ENCODE peak calls at places on chromosomes 11 and 22, in six cellular contexts. One of them, this sample, is unnamed.
A peak's percentile ranks its signal among the peaks of the same experiment; 100 is the strongest.

GRCh38 chr11:26649884-26650283 is 72.0 kb downstream of the SLC5A12 start:
- DNase-seq in heart right ventricle: peak; percentile 14
- DNase-seq in astrocyte of the hippocampus: peak; percentile 74
- DNase-seq in progenitor cell of endocrine pancreas: peak; percentile 52
- DNase-seq in astrocyte of the cerebellum: peak; percentile 59
- DNase-seq in CD4-positive, alpha-beta memory T cell: no peak
- DNase-seq in this sample: peak; percentile 61

GRCh38 chr11:3984896-3985295 is 109.7 kb upstream of the RRM1 start:
- DNase-seq in heart right ventricle: no peak
- DNase-seq in astrocyte of the hippocampus: peak; percentile 35
- DNase-seq in progenitor cell of endocrine pancreas: no peak
- DNase-seq in astrocyte of the cerebellum: no peak
- DNase-seq in CD4-positive, alpha-beta memory T cell: no peak
- DNase-seq in this sample: no peak

GRCh38 chr11:123188508-123189165 is 6.4 kb downstream of the CLMP start:
- DNase-seq in heart right ventricle: no peak
- DNase-seq in astrocyte of the hippocampus: peak; percentile 84
- DNase-seq in progenitor cell of endocrine pancreas: no peak
- DNase-seq in astrocyte of the cerebellum: peak; percentile 73
- DNase-seq in CD4-positive, alpha-beta memory T cell: no peak
- DNase-seq in this sample: no peak

GRCh38 chr11:117600261-117600783 is 196.7 kb downstream of the DSCAML1 start:
- DNase-seq in heart right ventricle: no peak
- DNase-seq in astrocyte of the hippocampus: no peak
- DNase-seq in progenitor cell of endocrine pancreas: no peak
- DNase-seq in astrocyte of the cerebellum: no peak
- DNase-seq in CD4-positive, alpha-beta memory T cell: no peak
- DNase-seq in this sample: peak; percentile 99

GRCh38 chr11:123195182-123196059 is at the start of gene CLMP:
- DNase-seq in heart right ventricle: no peak
- DNase-seq in astrocyte of the hippocampus: peak; percentile 77
- DNase-seq in progenitor cell of endocrine pancreas: peak; percentile 22
- DNase-seq in astrocyte of the cerebellum: no peak
- DNase-seq in CD4-positive, alpha-beta memory T cell: no peak
- DNase-seq in this sample: peak; percentile 57

GRCh38 chr22:44719586-44720368 is 17.8 kb downstream of the PRR5 start:
- DNase-seq in heart right ventricle: peak; percentile 30
- DNase-seq in astrocyte of the hippocampus: no peak
- DNase-seq in progenitor cell of endocrine pancreas: no peak
- DNase-seq in astrocyte of the cerebellum: no peak
- DNase-seq in CD4-positive, alpha-beta memory T cell: no peak
- DNase-seq in this sample: no peak

GRCh38 chr11:48088682-48089050 is 108.3 kb downstream of the PTPRJ start:
- DNase-seq in heart right ventricle: no peak
- DNase-seq in astrocyte of the hippocampus: peak; percentile 55
- DNase-seq in progenitor cell of endocrine pancreas: no peak
- DNase-seq in astrocyte of the cerebellum: peak; percentile 77
- DNase-seq in CD4-positive, alpha-beta memory T cell: no peak
- DNase-seq in this sample: no peak

GRCh38 chr22:33049125-33049729 is 9.0 kb downstream of the SYN3 start:
- DNase-seq in heart right ventricle: peak; percentile 84
- DNase-seq in astrocyte of the hippocampus: peak; percentile 84
- DNase-seq in progenitor cell of endocrine pancreas: peak; percentile 59
- DNase-seq in astrocyte of the cerebellum: peak; percentile 45
- DNase-seq in CD4-positive, alpha-beta memory T cell: no peak
- DNase-seq in this sample: no peak

GRCh38 chr22:36305813-36306212 is 52.9 kb downstream of the APOL1 start:
- DNase-seq in heart right ventricle: no peak
- DNase-seq in astrocyte of the hippocampus: no peak
- DNase-seq in progenitor cell of endocrine pancreas: no peak
- DNase-seq in astrocyte of the cerebellum: no peak
- DNase-seq in CD4-positive, alpha-beta memory T cell: peak; percentile 26
- DNase-seq in this sample: no peak

GRCh38 chr22:42268852-42269406 is 1.5 kb downstream of the TCF20 start:
- DNase-seq in heart right ventricle: no peak
- DNase-seq in astrocyte of the hippocampus: no peak
- DNase-seq in progenitor cell of endocrine pancreas: no peak
- DNase-seq in astrocyte of the cerebellum: no peak
- DNase-seq in CD4-positive, alpha-beta memory T cell: no peak
- DNase-seq in this sample: no peak

GRCh38 chr11:77502501-77502900 is 28.6 kb upstream of the PAK1 start:
- DNase-seq in heart right ventricle: no peak
- DNase-seq in astrocyte of the hippocampus: no peak
- DNase-seq in progenitor cell of endocrine pancreas: no peak
- DNase-seq in astrocyte of the cerebellum: no peak
- DNase-seq in CD4-positive, alpha-beta memory T cell: no peak
- DNase-seq in this sample: no peak

GRCh38 chr11:73412308-73412707 is 36.1 kb downstream of the RELT start:
- DNase-seq in heart right ventricle: no peak
- DNase-seq in astrocyte of the hippocampus: peak; percentile 67
- DNase-seq in progenitor cell of endocrine pancreas: no peak
- DNase-seq in astrocyte of the cerebellum: no peak
- DNase-seq in CD4-positive, alpha-beta memory T cell: no peak
- DNase-seq in this sample: no peak

GRCh38 chr11:1478544-1478943 is 8.0 kb downstream of the MOB2 start:
- DNase-seq in heart right ventricle: no peak
- DNase-seq in astrocyte of the hippocampus: no peak
- DNase-seq in progenitor cell of endocrine pancreas: no peak
- DNase-seq in astrocyte of the cerebellum: no peak
- DNase-seq in CD4-positive, alpha-beta memory T cell: no peak
- DNase-seq in this sample: no peak

GRCh38 chr11:112801286-112802088 is 159.7 kb upstream of the NCAM1 start:
- DNase-seq in heart right ventricle: no peak
- DNase-seq in astrocyte of the hippocampus: no peak
- DNase-seq in progenitor cell of endocrine pancreas: no peak
- DNase-seq in astrocyte of the cerebellum: no peak
- DNase-seq in CD4-positive, alpha-beta memory T cell: no peak
- DNase-seq in this sample: no peak

GRCh38 chr11:19259487-19260345 is 19.0 kb upstream of the E2F8 start:
- DNase-seq in heart right ventricle: peak; percentile 57
- DNase-seq in astrocyte of the hippocampus: peak; percentile 76
- DNase-seq in progenitor cell of endocrine pancreas: peak; percentile 56
- DNase-seq in astrocyte of the cerebellum: peak; percentile 13
- DNase-seq in CD4-positive, alpha-beta memory T cell: no peak
- DNase-seq in this sample: peak; percentile 39

GRCh38 chr22:40628354-40629042 is 8.0 kb downstream of the MRTFA start:
- DNase-seq in heart right ventricle: no peak
- DNase-seq in astrocyte of the hippocampus: peak; percentile 89
- DNase-seq in progenitor cell of endocrine pancreas: no peak
- DNase-seq in astrocyte of the cerebellum: peak; percentile 86
- DNase-seq in CD4-positive, alpha-beta memory T cell: no peak
- DNase-seq in this sample: no peak

GRCh38 chr11:10998674-10999073 is 140.8 kb upstream of the ZBED5 start:
- DNase-seq in heart right ventricle: no peak
- DNase-seq in astrocyte of the hippocampus: no peak
- DNase-seq in progenitor cell of endocrine pancreas: no peak
- DNase-seq in astrocyte of the cerebellum: no peak
- DNase-seq in CD4-positive, alpha-beta memory T cell: no peak
- DNase-seq in this sample: no peak

GRCh38 chr11:64877390-64878222 is 815 bp downstream of the EHD1 start:
- DNase-seq in heart right ventricle: no peak
- DNase-seq in astrocyte of the hippocampus: no peak
- DNase-seq in progenitor cell of endocrine pancreas: no peak
- DNase-seq in astrocyte of the cerebellum: no peak
- DNase-seq in CD4-positive, alpha-beta memory T cell: no peak
- DNase-seq in this sample: no peak

GRCh38 chr11:46305295-46305694 is 27.8 kb downstream of the CREB3L1 start:
- DNase-seq in heart right ventricle: no peak
- DNase-seq in astrocyte of the hippocampus: no peak
- DNase-seq in progenitor cell of endocrine pancreas: no peak
- DNase-seq in astrocyte of the cerebellum: no peak
- DNase-seq in CD4-positive, alpha-beta memory T cell: no peak
- DNase-seq in this sample: no peak

GRCh38 chr22:41830174-41830573 is 2.7 kb upstream of the SREBF2 start:
- DNase-seq in heart right ventricle: no peak
- DNase-seq in astrocyte of the hippocampus: no peak
- DNase-seq in progenitor cell of endocrine pancreas: no peak
- DNase-seq in astrocyte of the cerebellum: no peak
- DNase-seq in CD4-positive, alpha-beta memory T cell: no peak
- DNase-seq in this sample: no peak

GRCh38 chr11:133835258-133836075 is 9.8 kb downstream of the SPATA19 start:
- DNase-seq in heart right ventricle: peak; percentile 43
- DNase-seq in astrocyte of the hippocampus: peak; percentile 80
- DNase-seq in progenitor cell of endocrine pancreas: peak; percentile 43
- DNase-seq in astrocyte of the cerebellum: peak; percentile 49
- DNase-seq in CD4-positive, alpha-beta memory T cell: no peak
- DNase-seq in this sample: peak; percentile 82

GRCh38 chr11:8360086-8360828 is 96.6 kb upstream of the LMO1 start:
- DNase-seq in heart right ventricle: no peak
- DNase-seq in astrocyte of the hippocampus: no peak
- DNase-seq in progenitor cell of endocrine pancreas: no peak
- DNase-seq in astrocyte of the cerebellum: no peak
- DNase-seq in CD4-positive, alpha-beta memory T cell: no peak
- DNase-seq in this sample: no peak

GRCh38 chr22:38097058-38097457 is 13.1 kb upstream of the SLC16A8 start:
- DNase-seq in heart right ventricle: no peak
- DNase-seq in astrocyte of the hippocampus: no peak
- DNase-seq in progenitor cell of endocrine pancreas: no peak
- DNase-seq in astrocyte of the cerebellum: no peak
- DNase-seq in CD4-positive, alpha-beta memory T cell: no peak
- DNase-seq in this sample: no peak

GRCh38 chr22:43844560-43845545 is 17.5 kb downstream of the SULT4A1 start:
- DNase-seq in heart right ventricle: no peak
- DNase-seq in astrocyte of the hippocampus: no peak
- DNase-seq in progenitor cell of endocrine pancreas: no peak
- DNase-seq in astrocyte of the cerebellum: no peak
- DNase-seq in CD4-positive, alpha-beta memory T cell: no peak
- DNase-seq in this sample: no peak

GRCh38 chr11:94194712-94195111 is 66.1 kb downstream of the PANX1 start:
- DNase-seq in heart right ventricle: no peak
- DNase-seq in astrocyte of the hippocampus: no peak
- DNase-seq in progenitor cell of endocrine pancreas: no peak
- DNase-seq in astrocyte of the cerebellum: no peak
- DNase-seq in CD4-positive, alpha-beta memory T cell: no peak
- DNase-seq in this sample: no peak

GRCh38 chr11:2315395-2316168 is 13.8 kb downstream of the TSPAN32 start:
- DNase-seq in heart right ventricle: no peak
- DNase-seq in astrocyte of the hippocampus: no peak
- DNase-seq in progenitor cell of endocrine pancreas: no peak
- DNase-seq in astrocyte of the cerebellum: no peak
- DNase-seq in CD4-positive, alpha-beta memory T cell: peak; percentile 21
- DNase-seq in this sample: no peak

GRCh38 chr11:98059488-98059887 is 961.3 kb upstream of the CNTN5 start:
- DNase-seq in heart right ventricle: no peak
- DNase-seq in astrocyte of the hippocampus: no peak
- DNase-seq in progenitor cell of endocrine pancreas: no peak
- DNase-seq in astrocyte of the cerebellum: no peak
- DNase-seq in CD4-positive, alpha-beta memory T cell: no peak
- DNase-seq in this sample: no peak

GRCh38 chr11:125429174-125429707 is 66.8 kb downstream of the FEZ1 start:
- DNase-seq in heart right ventricle: peak; percentile 64
- DNase-seq in astrocyte of the hippocampus: peak; percentile 76
- DNase-seq in progenitor cell of endocrine pancreas: peak; percentile 62
- DNase-seq in astrocyte of the cerebellum: peak; percentile 38
- DNase-seq in CD4-positive, alpha-beta memory T cell: no peak
- DNase-seq in this sample: peak; percentile 75

This sample was measured in NCI-H526 treated with DMSO at 0.1 percent for 48 hours.